ENCODE peak calls at places on chromosomes 13 and 19, in four cellular contexts. G is mesendoderm, W is H9, C is H1. O is an unnamed sample.

GRCh38 chr13:70162141-70162540 is 53.9 kb upstream of the KLHL1 start:
- DNase-seq in G (peak; percentile 4), W (no peak), C (no peak), O (no peak)

GRCh38 chr19:43469160-43469480 is 3.7 kb upstream of the LYPD3 start:
- DNase-seq in G (no peak), W (no peak), C (no peak), O (no peak)

GRCh38 chr13:26584713-26585112 is 27.2 kb downstream of the WASF3 start:
- DNase-seq in G (no peak), W (no peak), C (no peak), O (peak; percentile 85)

GRCh38 chr19:47755762-47756626 is 10.6 kb downstream of the NOP53 start:
- DNase-seq in G (no peak), W (no peak), C (no peak), O (no peak)

GRCh38 chr19:47895165-47895782 is 9.2 kb upstream of the SULT2A1 start:
- DNase-seq in G (no peak), W (no peak), C (no peak), O (no peak)

GRCh38 chr19:30044273-30045259 is 102.5 kb downstream of the URI1 start:
- DNase-seq in G (no peak), W (no peak), C (no peak), O (no peak)

GRCh38 chr13:30865131-30866009 is 40.7 kb upstream of the MEDAG start:
- DNase-seq in G (peak; percentile 94), W (peak; percentile 83), C (peak; percentile 72), O (peak; percentile 96)

GRCh38 chr19:18346091-18346490 is 5.7 kb downstream of the PGPEP1 start:
- DNase-seq in G (peak; percentile 94), W (peak; percentile 84), C (no peak), O (no peak)

GRCh38 chr13:35514166-35514565 is 37.7 kb upstream of the MAB21L1 start:
- DNase-seq in G (no peak), W (no peak), C (no peak), O (no peak)

GRCh38 chr19:39405930-39406655 is 554 bp upstream of the ZFP36 start:
- DNase-seq in G (no peak), W (peak; percentile 80), C (no peak), O (no peak)

GRCh38 chr19:19520989-19521388 is 5.0 kb downstream of the NDUFA13 start:
- DNase-seq in G (no peak), W (no peak), C (no peak), O (no peak)

GRCh38 chr19:58563034-58563573 is 4.7 kb upstream of the UBE2M start:
- DNase-seq in G (no peak), W (peak; percentile 51), C (no peak), O (no peak)

GRCh38 chr13:43229506-43229905 is 206.1 kb downstream of the DNAJC15 start:
- DNase-seq in G (no peak), W (no peak), C (no peak), O (peak; percentile 87)

GRCh38 chr13:67228909-67229308 is 1.2 kb downstream of the PCDH9 start:
- DNase-seq in G (no peak), W (no peak), C (no peak), O (peak; percentile 32)

GRCh38 chr19:708154-709141 is at the start of gene PALM:
- DNase-seq in G (peak; percentile 34), W (peak; percentile 66), C (no peak), O (no peak)

GRCh38 chr19:10001899-10002298 is 8.4 kb downstream of the COL5A3 start:
- DNase-seq in G (peak; percentile 48), W (peak; percentile 79), C (no peak), O (no peak)

GRCh38 chr19:55041627-55042343 is 3.7 kb upstream of the GP6 start:
- DNase-seq in G (no peak), W (no peak), C (no peak), O (no peak)

GRCh38 chr13:56906909-56907308 is 233.8 kb upstream of the PRR20A start:
- DNase-seq in G (no peak), W (no peak), C (no peak), O (no peak)

GRCh38 chr19:54424660-54425381 is 9.6 kb downstream of the TTYH1 start:
- DNase-seq in G (no peak), W (no peak), C (no peak), O (no peak)

DNA sequence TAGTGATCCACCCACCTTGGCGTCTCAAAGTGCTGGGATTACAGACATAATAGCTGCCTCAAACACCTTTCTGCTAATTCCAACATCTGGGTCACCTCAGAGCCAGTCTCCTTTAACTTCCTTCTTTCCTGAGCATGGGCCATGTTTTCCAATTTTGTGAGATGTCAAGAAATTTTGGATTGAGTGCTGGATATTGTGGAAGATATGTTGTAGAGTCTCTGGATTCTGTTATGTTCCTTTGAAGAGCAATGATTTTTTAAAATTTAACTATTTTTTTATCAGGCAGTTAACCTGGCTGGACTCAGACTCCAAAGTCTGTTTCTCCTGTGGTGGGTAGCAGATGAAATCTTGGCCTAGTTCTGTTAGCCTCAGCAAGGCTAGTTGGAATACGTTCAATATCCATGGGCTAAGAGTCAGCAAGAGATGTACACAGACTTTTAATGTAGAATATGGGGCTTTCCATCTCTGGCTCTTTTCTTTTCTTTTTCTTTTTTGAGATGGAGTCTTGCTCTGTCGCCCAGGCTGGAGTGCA is 22.0 kb downstream of the CERS4 start:
- DNase-seq in G (no peak), W (no peak), C (no peak), O (no peak)
- H4K5ac ChIP-seq in G (no peak overlapping the region), W (no peak overlapping the region), C (no peak overlapping the region), O (no peak overlapping the region)

GRCh38 chr13:98842858-98843481 is 90.5 kb upstream of the SLC15A1 start:
- DNase-seq in G (peak; percentile 84), W (peak; percentile 82), C (no peak), O (peak; percentile 80)

GRCh38 chr13:98838776-98839175 is 86.3 kb upstream of the SLC15A1 start:
- DNase-seq in G (no peak), W (no peak), C (no peak), O (peak; percentile 50)

GRCh38 chr13:98839826-98840769 is 87.6 kb upstream of the SLC15A1 start:
- DNase-seq in G (peak; percentile 94), W (peak; percentile 90), C (peak; percentile 54), O (peak; percentile 47)

GRCh38 chr13:98843482-98843877 is 91.0 kb upstream of the SLC15A1 start:
- DNase-seq in G (peak; percentile 70), W (no peak), C (no peak), O (no peak)

DNA sequence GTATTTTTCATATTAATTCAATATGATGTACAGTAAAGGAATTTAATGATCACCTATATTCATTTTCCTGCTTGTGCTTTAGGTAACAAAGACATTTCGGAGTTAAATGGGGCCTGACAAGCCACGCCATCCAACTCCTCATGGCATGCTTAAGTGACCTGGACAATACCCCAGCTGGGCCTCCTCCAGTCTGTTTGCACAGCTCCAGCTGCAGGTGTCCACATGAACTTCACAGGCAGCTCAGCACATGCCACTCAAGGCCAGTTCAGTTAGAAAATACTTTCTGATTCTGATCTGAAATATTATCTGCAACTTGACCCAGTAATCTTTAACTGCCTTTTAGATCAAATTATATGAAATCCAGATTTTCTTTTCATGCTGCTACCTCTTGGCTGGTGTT is 89.6 kb upstream of the SLC15A1 start:
- DNase-seq in G (no peak), W (no peak), C (no peak), O (no peak)
- H4K5ac ChIP-seq in G (no peak overlapping the region), W (no peak overlapping the region), C (no peak overlapping the region), O (no peak overlapping the region)

GRCh38 chr13:44309771-44310767 is 63.6 kb upstream of the SERP2 start:
- DNase-seq in G (no peak), W (no peak), C (no peak), O (no peak)
- H4K5ac ChIP-seq in G (no peak overlapping the region), W (no peak overlapping the region), C (no peak overlapping the region), O (no peak overlapping the region)

DNA sequence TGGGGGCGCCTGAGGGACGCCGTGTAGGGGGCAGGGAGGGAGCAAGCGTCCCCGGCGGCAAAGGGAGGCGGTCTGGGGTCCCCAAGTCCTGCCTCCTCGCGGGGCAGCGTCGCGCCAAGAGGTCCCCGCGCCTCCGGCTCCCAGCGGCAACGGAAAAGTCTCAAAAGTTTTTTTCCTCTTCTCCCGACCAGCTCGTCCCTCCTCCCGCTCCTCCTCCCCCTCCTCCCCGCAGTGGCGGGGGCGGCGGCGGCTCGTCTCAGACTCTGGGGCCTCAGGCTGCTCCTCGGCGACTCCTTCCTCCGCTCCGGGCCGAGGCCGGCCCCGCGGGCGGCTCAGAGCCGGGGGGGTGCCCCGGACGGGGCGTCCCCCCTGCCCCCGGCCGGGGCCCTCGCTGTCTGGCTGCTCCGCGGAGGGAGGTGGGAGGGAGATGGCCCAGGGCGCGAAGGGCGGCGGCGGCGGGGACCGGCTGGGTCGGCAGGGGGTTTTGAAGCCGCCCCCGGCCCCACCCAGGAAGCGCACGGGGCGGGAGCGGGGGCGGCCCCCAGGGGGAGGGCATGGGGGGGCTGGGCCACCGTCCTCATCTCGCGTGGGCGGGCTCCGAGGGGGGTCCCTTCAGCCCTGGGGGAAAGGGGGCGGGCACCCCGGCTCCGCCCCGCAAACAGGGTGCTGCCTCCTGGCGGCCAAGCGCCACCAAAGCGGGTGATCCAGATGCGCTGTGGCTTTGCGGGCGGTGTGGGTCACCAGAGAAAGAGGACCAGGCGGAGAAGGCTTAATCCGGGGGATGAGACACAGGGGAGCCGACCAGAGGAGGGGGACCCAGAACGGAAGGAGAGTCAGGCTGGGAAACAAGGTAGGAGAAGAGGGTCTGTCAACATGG is at the start of gene TGFB1:
- DNase-seq in G (peak; percentile 85), W (peak; percentile 75), C (no peak), O (peak; percentile 87)
- H4K5ac ChIP-seq in G (no peak within 1 kb of the TSS), W (no peak within 1 kb of the TSS), C (no peak within 1 kb of the TSS), O (peak within 1 kb of the TSS; percentile 47)

GRCh38 chr19:14058182-14059092 is 3.4 kb downstream of the PALM3 start:
- DNase-seq in G (no peak), W (no peak), C (no peak), O (no peak)

GRCh38 chr19:14055396-14055795 is 6.5 kb downstream of the PALM3 start:
- DNase-seq in G (no peak), W (no peak), C (no peak), O (no peak)

GRCh38 chr19:14054721-14055120 is 7.2 kb downstream of the PALM3 start:
- DNase-seq in G (no peak), W (no peak), C (no peak), O (no peak)

GRCh38 chr19:14056069-14056666 is 5.7 kb downstream of the PALM3 start:
- DNase-seq in G (no peak), W (no peak), C (no peak), O (no peak)

DNA sequence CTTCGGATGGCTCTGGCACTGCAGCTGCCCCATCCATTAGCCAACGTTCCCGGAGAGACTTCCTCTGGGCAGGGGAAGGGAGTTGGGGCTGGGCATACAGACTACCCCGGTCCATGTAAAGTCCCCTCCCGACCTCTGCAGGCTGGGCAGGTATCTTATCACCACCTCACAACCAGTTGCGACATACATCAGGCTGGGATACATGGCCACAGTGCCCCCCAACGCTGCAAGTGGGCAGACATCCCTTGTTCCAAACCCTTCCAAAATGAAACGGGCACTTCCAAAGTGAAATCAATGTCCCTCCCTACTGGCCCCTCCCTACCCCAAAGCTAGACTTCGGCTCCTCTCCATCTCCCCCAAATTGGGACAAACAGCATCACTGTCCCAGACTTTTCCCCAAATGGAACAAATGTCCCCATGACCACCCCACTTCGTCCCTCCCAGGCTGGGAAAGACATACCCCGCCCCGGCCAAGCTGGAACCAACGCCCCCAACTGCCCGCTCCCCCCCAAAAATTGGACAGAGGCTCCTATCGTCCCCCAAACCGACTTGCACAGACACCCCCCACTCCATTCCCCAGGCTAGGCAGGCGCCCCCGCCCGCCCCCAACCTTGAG is 5.0 kb downstream of the PALM3 start:
- DNase-seq in G (peak; percentile 40), W (peak; percentile 54), C (no peak), O (no peak)
- H4K5ac ChIP-seq in G (no peak overlapping the region), W (no peak overlapping the region), C (no peak overlapping the region), O (no peak overlapping the region)

O was measured in IMR-90.